ENCODE peak calls at places on chromosomes 6 and 20, in four cellular contexts. D is stimulated activated CD4-positive, alpha-beta T cell treated with anti-CD3 and anti-CD28 coated beads, TNF-alpha, amount 100 ng/mL, for 4 hours; A is mesothelial cell of epicardium; R is NCI-H748 treated with DMSO at 0.1 percent for 48 hours. Y is an unnamed sample.
A peak's percentile ranks its signal among the peaks of the same experiment; 100 is the strongest.

GRCh38 chr6:6474170-6474920 is 114.2 kb upstream of the LY86 start:
- DNase-seq in D (no peak), A (no peak), R (peak; percentile 92), Y (no peak)

GRCh38 chr6:161446296-161446925 is 172.6 kb upstream of the AGPAT4 start:
- DNase-seq in D (no peak), A (no peak), R (no peak), Y (no peak)

GRCh38 chr6:40350942-40351217 is 236.3 kb downstream of the LRFN2 start:
- DNase-seq in D (no peak), A (peak; percentile 31), R (no peak), Y (no peak)

GRCh38 chr6:46410330-46410953 is 80.8 kb downstream of the RCAN2 start:
- DNase-seq in D (no peak), A (no peak), R (peak; percentile 40), Y (no peak)

GRCh38 chr6:40907198-40907701 is 131.8 kb downstream of the UNC5CL start:
- DNase-seq in D (no peak), A (no peak), R (peak; percentile 81), Y (no peak)

GRCh38 chr20:17635846-17636245 is 46.2 kb downstream of the RRBP1 start:
- DNase-seq in D (no peak), A (no peak), R (no peak), Y (no peak)

GRCh38 chr6:37288247-37288646 is 30.3 kb upstream of the TMEM217 start:
- DNase-seq in D (no peak), A (no peak), R (no peak), Y (no peak)

GRCh38 chr20:19026121-19026878 is 186.1 kb upstream of the SLC24A3 start:
- DNase-seq in D (no peak), A (no peak), R (no peak), Y (no peak)

GRCh38 chr6:132132420-132132819 is 181.2 kb upstream of the CCN2 start:
- DNase-seq in D (no peak), A (no peak), R (no peak), Y (no peak)

GRCh38 chr20:50595988-50596693 is 86.0 kb downstream of the PTPN1 start:
- DNase-seq in D (no peak), A (no peak), R (no peak), Y (no peak)